ENCODE peak calls at places on chromosome 7, in nine cellular contexts. K is Caki2; P is NB4; I is activated naive CD4-positive, alpha-beta T cell treated with Interleukin-2 at 50 U/mL for 16 hours; B is activated CD8-positive, alpha-beta T cell treated with anti-CD3 and anti-CD28 coated beads for 36 hours; S is activated CD4-positive, alpha-beta T cell treated with anti-CD3 and anti-CD28 coated beads for 4 hours; A is T-helper 17 cell; V is activated CD8-positive, alpha-beta memory T cell treated with anti-CD3 and anti-CD28 coated beads, Interleukin-2, amount 50 U/mL, for 48 hours; M is heart left ventricle. W is an unnamed sample.

GRCh38 chr7:30175171-30175570 is 40.4 kb downstream of the MTURN start:
- DNase-seq in M (no peak), V (no peak), B (no peak), S (no peak), A (no peak), K (no peak), P (no peak), I (no peak), W (no peak)

GRCh38 chr7:29866490-29866930 is 60.2 kb downstream of the WIPF3 start:
- DNase-seq in V (no peak), M (peak), I (no peak), S (no peak), B (no peak), P (no peak), A (no peak), K (no peak), W (no peak)

GRCh38 chr7:132113536-132114409 is 462.5 kb downstream of the PLXNA4 start:
- DNase-seq in S (no peak), A (no peak), V (no peak), K (no peak), B (no peak), M (no peak), P (no peak), I (no peak), W (no peak)

GRCh38 chr7:150631866-150632864 is at the start of gene GIMAP6:
- DNase-seq in A (no peak), V (peak), B (peak), K (no peak), M (peak), I (peak), P (peak), S (peak), W (no peak)

GRCh38 chr7:149254181-149254858 is 7.7 kb upstream of the ZNF783 start:
- DNase-seq in B (no peak), V (no peak), S (no peak), I (no peak), K (no peak), M (no peak), A (no peak), P (no peak), W (no peak)

GRCh38 chr7:42226354-42226941 is 10.6 kb downstream of the GLI3 start:
- DNase-seq in M (no peak), I (no peak), A (no peak), B (no peak), V (no peak), S (no peak), P (no peak), K (no peak), W (no peak)

GRCh38 chr7:155202106-155202871 is 95.4 kb upstream of the INSIG1 start:
- DNase-seq in P (peak), A (no peak), M (no peak), S (no peak), K (no peak), I (no peak), B (no peak), V (no peak), W (no peak)

GRCh38 chr7:12963435-12963834 is 276.0 kb downstream of the ARL4A start:
- DNase-seq in I (no peak), M (no peak), V (no peak), P (no peak), A (no peak), B (no peak), S (no peak), K (no peak), W (no peak)

GRCh38 chr7:19939746-19940145 is 166.3 kb upstream of the TMEM196 start:
- DNase-seq in A (no peak), I (no peak), M (no peak), B (no peak), S (no peak), P (no peak), K (peak), V (no peak), W (no peak)

GRCh38 chr7:42831051-42831952 is 80.6 kb downstream of the C7orf25 start:
- DNase-seq in K (peak), I (no peak), P (peak), V (no peak), A (no peak), S (no peak), M (peak), B (peak), W (no peak)

GRCh38 chr7:50730459-50731400 is 52.0 kb downstream of the GRB10 start:
- DNase-seq in B (no peak), K (no peak), V (no peak), S (no peak), I (no peak), A (no peak), P (peak), M (no peak), W (peak)

GRCh38 chr7:44215531-44215930 is 14.8 kb downstream of the YKT6 start:
- DNase-seq in I (no peak), K (no peak), V (no peak), M (no peak), P (no peak), A (no peak), S (no peak), B (no peak), W (no peak)

GRCh38 chr7:100612730-100613446 is 548 bp downstream of the MOSPD3 start:
- DNase-seq in K (no peak), M (no peak), S (no peak), A (no peak), I (no peak), P (peak), B (peak), V (no peak), W (no peak)

GRCh38 chr7:114740095-114740494 is 181.8 kb upstream of the MDFIC start:
- DNase-seq in S (no peak), A (no peak), B (no peak), M (no peak), I (no peak), P (no peak), K (no peak), V (no peak), W (no peak)

GRCh38 chr7:68058014-68058413 is 1061.4 kb downstream of the TYW1 start:
- DNase-seq in V (no peak), S (no peak), I (no peak), A (no peak), P (no peak), M (no peak), B (no peak), K (no peak), W (no peak)

GRCh38 chr7:130277763-130278643 is 11.3 kb downstream of the CPA2 start:
- DNase-seq in S (no peak), K (peak), I (no peak), V (no peak), M (peak), A (no peak), P (peak), B (no peak), W (no peak)

W was measured in osteocyte.